ENCODE peak calls at places on chromosome 3, in four cellular contexts. I is GM23248, G is PC-3, C is MM.1S. O is an unnamed sample.
A peak's percentile ranks its signal among the peaks of the same experiment; 100 is the strongest.

GRCh38 chr3:50714953-50715352 is 40.2 kb downstream of the DOCK3 start:
- DNase-seq in I (peak; percentile 10), C (no peak), G (no peak), O (no peak)

GRCh38 chr3:120988994-120989393 is 81.0 kb downstream of the STXBP5L start:
- DNase-seq in I (no peak), G (no peak), C (no peak), O (no peak)

GRCh38 chr3:28703858-28704257 is 355.2 kb upstream of the AZI2 start:
- DNase-seq in I (no peak), G (no peak), C (no peak), O (no peak)

GRCh38 chr3:129119365-129120100 is 2.1 kb downstream of the RAB43 start:
- DNase-seq in C (peak; percentile 61), I (peak; percentile 11), G (peak; percentile 8), O (no peak)

GRCh38 chr3:36656873-36657272 is 107.5 kb downstream of the DCLK3 start:
- DNase-seq in I (no peak), C (no peak), G (no peak), O (no peak)

GRCh38 chr3:183581496-183582155 is 26.1 kb upstream of the KLHL6 start:
- DNase-seq in C (no peak), I (no peak), G (no peak), O (peak; percentile 93)

GRCh38 chr3:9339750-9340449 is 23.0 kb upstream of the THUMPD3 start:
- DNase-seq in G (peak; percentile 38), I (peak; percentile 37), C (no peak), O (no peak)

GRCh38 chr3:9229325-9229724 is 20.1 kb downstream of the SRGAP3 start:
- DNase-seq in I (no peak), G (no peak), C (no peak), O (no peak)

GRCh38 chr3:40109641-40110490 is 199.6 kb upstream of the EIF1B start:
- DNase-seq in C (no peak), G (no peak), I (peak; percentile 57), O (no peak)

GRCh38 chr3:101518421-101518871 is 5.4 kb upstream of the SENP7 start:
- DNase-seq in G (peak; percentile 87), I (no peak), C (peak; percentile 90), O (peak; percentile 38)

GRCh38 chr3:13077431-13078157 is 4.4 kb upstream of the IQSEC1 start:
- DNase-seq in C (no peak), G (no peak), I (peak; percentile 59), O (peak; percentile 20)

GRCh38 chr3:64341355-64341754 is 116.1 kb upstream of the PRICKLE2 start:
- DNase-seq in G (no peak), C (no peak), I (peak; percentile 51), O (no peak)

GRCh38 chr3:47961815-47962606 is 54.2 kb downstream of the MAP4 start:
- DNase-seq in G (peak; percentile 14), C (peak; percentile 92), I (peak; percentile 43), O (peak; percentile 57)

GRCh38 chr3:114274929-114275328 is 18.9 kb upstream of the TIGIT start:
- DNase-seq in I (peak; percentile 60), C (peak; percentile 32), G (no peak), O (no peak)

GRCh38 chr3:111861396-111861795 is 2.3 kb downstream of the PHLDB2 start:
- DNase-seq in G (no peak), I (peak; percentile 43), C (no peak), O (no peak)

GRCh38 chr3:183766745-183767606 is 58.4 kb downstream of the MAP6D1 start:
- DNase-seq in G (peak; percentile 86), I (peak; percentile 85), C (peak; percentile 81), O (peak; percentile 82)

GRCh38 chr3:146161725-146162047 is 702 bp upstream of the PLOD2 start:
- DNase-seq in C (no peak), G (peak; percentile 61), I (peak; percentile 80), O (no peak)

GRCh38 chr3:40143283-40144090 is 166.0 kb upstream of the EIF1B start:
- DNase-seq in C (no peak), G (peak; percentile 48), I (peak; percentile 61), O (no peak)

GRCh38 chr3:18968120-18968519 is 180.2 kb upstream of the KCNH8 start:
- DNase-seq in I (no peak), C (no peak), G (no peak), O (no peak)

GRCh38 chr3:53171827-53172505 is 11.0 kb downstream of the PRKCD start:
- DNase-seq in C (no peak), I (no peak), G (no peak), O (peak; percentile 54)

GRCh38 chr3:39103324-39103693 is 4.1 kb downstream of the GORASP1 start:
- DNase-seq in G (no peak), C (no peak), I (peak; percentile 29), O (peak; percentile 37)

GRCh38 chr3:159455741-159456181 is 532.9 kb upstream of the IL12A start:
- DNase-seq in G (peak; percentile 7), I (peak; percentile 56), C (no peak), O (no peak)

GRCh38 chr3:5389057-5389456 is 201.6 kb downstream of the EDEM1 start:
- DNase-seq in G (peak; percentile 97), C (no peak), I (no peak), O (no peak)

GRCh38 chr3:127365383-127365782 is 77.5 kb upstream of the PRR20G start:
- DNase-seq in C (no peak), I (no peak), G (no peak), O (no peak)

GRCh38 chr3:37729119-37729518 is 132.6 kb upstream of the CTDSPL start:
- DNase-seq in I (peak; percentile 26), C (no peak), G (no peak), O (no peak)

GRCh38 chr3:63936929-63937328 is 24.7 kb upstream of the SCAANT1 start:
- DNase-seq in C (no peak), I (no peak), G (no peak), O (no peak)

GRCh38 chr3:73226026-73226425 is 164.6 kb downstream of the EBLN2 start:
- DNase-seq in I (no peak), G (no peak), C (no peak), O (no peak)

GRCh38 chr3:27357665-27358258 is 11.4 kb downstream of the NEK10 start:
- DNase-seq in C (peak; percentile 71), I (peak; percentile 66), G (peak; percentile 83), O (peak; percentile 64)

GRCh38 chr3:150105886-150106612 is 135.4 kb upstream of the PFN2 start:
- DNase-seq in G (no peak), C (no peak), I (peak; percentile 45), O (no peak)

GRCh38 chr3:133445111-133445510 is 45.3 kb downstream of the BFSP2 start:
- DNase-seq in C (peak; percentile 97), I (no peak), G (no peak), O (peak; percentile 87)

GRCh38 chr3:131586277-131586676 is 83.5 kb upstream of the MRPL3 start:
- DNase-seq in G (no peak), I (no peak), C (no peak), O (no peak)

GRCh38 chr3:65665922-65666321 is 372.8 kb downstream of the MAGI1 start:
- DNase-seq in I (no peak), C (no peak), G (no peak), O (no peak)

GRCh38 chr3:155102329-155102728 is 22.2 kb downstream of the MME start:
- DNase-seq in G (peak; percentile 37), C (no peak), I (peak; percentile 20), O (no peak)

GRCh38 chr3:24494616-24495333 is at the start of gene THRB:
- DNase-seq in C (peak; percentile 60), I (peak; percentile 83), G (peak; percentile 72), O (no peak)

GRCh38 chr3:58630710-58631092 is 35.9 kb downstream of the FAM3D start:
- DNase-seq in I (no peak), C (no peak), G (no peak), O (no peak)

GRCh38 chr3:19959505-19959904 is 12.6 kb downstream of the RAB5A start:
- DNase-seq in I (no peak), G (no peak), C (no peak), O (no peak)

GRCh38 chr3:49371946-49372345 is 13.8 kb upstream of the GPX1 start:
- DNase-seq in G (no peak), C (no peak), I (no peak), O (no peak)

GRCh38 chr3:133412511-133413165 is 12.8 kb downstream of the BFSP2 start:
- DNase-seq in G (no peak), I (peak; percentile 90), C (no peak), O (no peak)

GRCh38 chr3:59425942-59426341 is 376.1 kb upstream of the CFAP20DC start:
- DNase-seq in I (no peak), C (peak; percentile 17), G (no peak), O (peak; percentile 7)

GRCh38 chr3:188170461-188171459 is 16.8 kb downstream of the LPP start:
- DNase-seq in C (no peak), G (peak; percentile 77), I (no peak), O (peak; percentile 35)
- H4K20me1 ChIP-seq in C (no peaks in the 10 kb centered on the region), G (no peaks in the 10 kb centered on the region), I (no peaks in the 10 kb centered on the region), O (no peaks in the 10 kb centered on the region)

DNA sequence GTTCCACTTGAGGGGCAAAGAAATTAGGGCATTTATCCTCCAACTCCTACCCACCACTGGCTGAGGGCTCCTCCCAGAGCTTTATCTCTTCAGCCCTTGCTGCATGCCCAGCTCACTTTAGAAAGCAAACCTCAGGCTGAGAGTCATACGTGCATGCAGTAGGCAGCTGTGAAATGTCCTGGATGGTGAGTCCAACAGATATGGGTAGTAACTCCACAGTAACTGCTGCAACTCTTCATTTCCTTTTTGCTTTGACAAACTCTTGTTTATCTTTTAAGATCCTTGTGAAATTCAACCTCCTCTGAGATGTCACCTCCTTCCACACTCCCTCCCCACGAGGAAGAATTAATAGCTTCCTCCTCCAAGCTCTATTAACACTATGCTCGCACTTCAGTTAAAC is 35.9 kb upstream of the CTNNB1 start:
- DNase-seq in I (no peak), G (no peak), C (no peak), O (no peak)
- H3K9me2 ChIP-seq in I (no peaks in the 10 kb centered on the region), G (no peaks in the 10 kb centered on the region), C (no peaks in the 10 kb centered on the region), O (no peaks in the 10 kb centered on the region)

DNA sequence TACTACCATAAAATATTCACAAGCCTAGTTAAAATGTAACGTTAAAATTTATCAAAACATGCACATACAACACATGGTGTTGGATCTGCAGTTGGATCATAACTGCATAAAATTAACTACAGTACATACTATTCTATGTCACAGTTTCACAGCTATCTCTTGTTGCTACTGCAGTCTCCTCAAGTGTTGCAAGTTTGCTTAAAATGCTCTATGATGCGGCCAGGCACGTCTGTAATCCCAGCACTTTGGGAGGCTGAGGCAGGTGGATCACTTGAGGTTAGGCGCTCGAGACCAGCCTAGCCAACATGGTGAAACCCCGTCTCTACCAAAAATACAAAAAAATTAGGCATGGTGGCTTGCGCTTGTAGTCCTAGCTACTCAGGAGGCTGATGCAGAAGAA is 10.3 kb downstream of the PPP1R2 start:
- DNase-seq in I (no peak), G (no peak), C (no peak), O (no peak)
- H4K20me1 ChIP-seq in I (peaks cover 3% of the 10 kb centered on the region), G (no peaks in the 10 kb centered on the region), C (peaks cover 3% of the 10 kb centered on the region), O (peaks cover 20% of the 10 kb centered on the region)

GRCh38 chr3:142680710-142681109 is 43.1 kb upstream of the TRPC1 start:
- DNase-seq in G (peak; percentile 38), C (no peak), I (no peak), O (no peak)
- H3K9me2 ChIP-seq in G (no peaks in the 10 kb centered on the region), C (no peaks in the 10 kb centered on the region), I (no peaks in the 10 kb centered on the region), O (no peaks in the 10 kb centered on the region)

O was measured in OCI-LY7.